ENCODE peak calls at places on chromosomes 6 and 20, in four cellular contexts. T is mesenchymal stem cell, P is endodermal cell, D is PC-9. E is an unnamed sample.

GRCh38 chr6:31203345-31203979 is 33.0 kb upstream of the POU5F1 start:
- DNase-seq in D (peak; percentile 52), P (no peak), T (peak; percentile 78), E (peak; percentile 30)

GRCh38 chr20:38131588-38132121 is 33.4 kb downstream of the TGM2 start:
- DNase-seq in T (peak; percentile 54), P (no peak), D (no peak), E (no peak)

GRCh38 chr6:166618866-166619761 is 7.9 kb downstream of the RPS6KA2 start:
- DNase-seq in D (peak; percentile 9), T (peak; percentile 91), P (peak; percentile 52), E (no peak)

GRCh38 chr6:113642714-113643442 is 214.3 kb upstream of the MARCKS start:
- DNase-seq in D (no peak), P (no peak), T (no peak), E (no peak)

GRCh38 chr6:3226422-3227362 is 761 bp downstream of the TUBB2B start:
- DNase-seq in T (peak; percentile 52), D (peak; percentile 28), P (peak; percentile 77), E (peak; percentile 28)

GRCh38 chr6:130223508-130223907 is 757 bp upstream of the SAMD3 start:
- DNase-seq in T (no peak), D (no peak), P (no peak), E (no peak)

GRCh38 chr6:111858347-111858746 is 14.9 kb downstream of the FYN start:
- DNase-seq in P (no peak), D (no peak), T (no peak), E (no peak)

GRCh38 chr6:2258112-2258511 is 12.7 kb upstream of the GMDS start:
- DNase-seq in T (no peak), D (no peak), P (no peak), E (no peak)

GRCh38 chr20:50303573-50304500 is 113.2 kb downstream of the CEBPB start:
- DNase-seq in D (no peak), P (peak; percentile 28), T (peak; percentile 91), E (peak; percentile 88)

GRCh38 chr20:56163806-56164205 is 84.7 kb upstream of the MC3R start:
- DNase-seq in P (peak; percentile 77), D (no peak), T (no peak), E (no peak)

GRCh38 chr20:15071010-15071808 is 733.8 kb upstream of the FLRT3 start:
- DNase-seq in D (no peak), P (no peak), T (no peak), E (no peak)

GRCh38 chr20:64115171-64115911 is 8.0 kb upstream of the NPBWR2 start:
- DNase-seq in T (no peak), D (no peak), P (peak; percentile 38), E (no peak)

GRCh38 chr6:328924-329323 is 36.6 kb downstream of the DUSP22 start:
- DNase-seq in T (no peak), P (no peak), D (no peak), E (no peak)

GRCh38 chr20:49852522-49853055 is 40.0 kb downstream of the SLC9A8 start:
- DNase-seq in P (peak; percentile 7), T (no peak), D (no peak), E (no peak)

GRCh38 chr6:18121580-18122127 is 823 bp downstream of the NHLRC1 start:
- DNase-seq in D (no peak), P (peak; percentile 77), T (no peak), E (no peak)

GRCh38 chr6:100658486-100658885 is 193.8 kb upstream of the SIM1 start:
- DNase-seq in D (no peak), P (no peak), T (no peak), E (no peak)

GRCh38 chr6:73586416-73586974 is 65.7 kb upstream of the EEF1A1 start:
- DNase-seq in P (no peak), T (peak; percentile 74), D (no peak), E (no peak)

GRCh38 chr6:26575494-26575939 is 21.2 kb upstream of the ABT1 start:
- DNase-seq in T (no peak), D (no peak), P (peak; percentile 75), E (no peak)

GRCh38 chr6:17610835-17611234 is 10.7 kb downstream of the FAM8A1 start:
- DNase-seq in T (no peak), D (no peak), P (no peak), E (no peak)

GRCh38 chr6:106692112-106692822 is 62.9 kb downstream of the QRSL1 start:
- DNase-seq in P (peak; percentile 79), T (peak; percentile 1), D (peak; percentile 44), E (no peak)

GRCh38 chr6:98487612-98488011 is 346.8 kb upstream of the POU3F2 start:
- DNase-seq in P (peak; percentile 73), D (no peak), T (no peak), E (no peak)

GRCh38 chr6:157070403-157071107 is 252.8 kb downstream of the TMEM242 start:
- DNase-seq in P (no peak), T (no peak), D (no peak), E (no peak)

GRCh38 chr6:52491203-52492069 is 71.3 kb downstream of the EFHC1 start:
- DNase-seq in T (peak; percentile 72), P (no peak), D (no peak), E (no peak)

GRCh38 chr20:48723308-48724264 is 104.2 kb downstream of the PREX1 start:
- DNase-seq in P (no peak), T (peak; percentile 48), D (no peak), E (no peak)

GRCh38 chr20:12093062-12093796 is 175.5 kb downstream of the BTBD3 start:
- DNase-seq in D (no peak), P (no peak), T (no peak), E (no peak)

DNA sequence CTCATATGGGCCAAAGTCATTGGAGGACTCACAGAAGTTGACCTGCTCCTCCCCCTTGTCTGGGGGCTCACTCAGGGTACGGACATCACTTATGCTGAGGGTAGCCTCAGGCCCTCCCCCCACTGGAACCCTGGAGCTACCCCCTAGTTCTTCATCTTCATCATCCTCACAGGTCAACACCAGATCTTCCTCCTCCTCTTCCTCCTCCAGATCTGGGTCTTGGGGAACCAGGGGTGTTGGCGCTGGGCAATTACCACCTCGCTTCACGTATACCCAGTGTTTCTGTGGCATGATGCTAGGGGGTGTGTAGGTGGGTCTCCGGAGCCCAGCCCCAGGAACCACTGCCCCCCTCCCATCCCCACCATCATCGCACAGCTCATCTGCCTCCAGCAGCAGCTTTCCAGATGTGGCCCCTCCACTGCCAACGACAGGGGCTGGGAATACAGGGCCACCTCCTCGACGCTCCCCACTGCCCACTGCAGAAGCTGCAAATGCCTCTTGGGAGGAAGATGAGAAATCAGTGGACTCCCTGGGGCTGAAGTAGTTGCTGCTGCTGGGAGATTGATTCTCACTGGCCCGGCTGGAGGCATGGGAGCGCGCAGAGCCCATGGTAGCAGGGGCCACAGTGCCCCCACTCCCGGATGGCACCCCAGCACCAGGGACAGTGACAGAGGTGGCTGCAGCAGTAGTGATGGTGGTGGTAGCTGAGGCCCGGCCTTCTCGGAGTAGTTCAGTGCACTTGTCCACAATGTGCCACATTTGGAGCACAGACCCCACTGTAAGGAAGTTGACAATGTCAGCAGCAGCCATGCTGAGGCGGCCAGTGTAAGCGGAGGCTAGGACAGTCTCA is 1.6 kb downstream of the ZBTB22 start:
- DNase-seq in D (no peak), P (no peak), T (no peak), E (no peak)
- H3K36me3 ChIP-seq in D (peaks cover 16% of the 10 kb centered on the region), P (peaks cover 26% of the 10 kb centered on the region), T (peaks cover 44% of the 10 kb centered on the region), E (no peaks in the 10 kb centered on the region)

GRCh38 chr6:134706806-134707205 is 243.1 kb downstream of the ALDH8A1 start:
- DNase-seq in T (no peak), D (no peak), P (no peak), E (no peak)

GRCh38 chr6:134706153-134706552 is 243.7 kb downstream of the ALDH8A1 start:
- DNase-seq in T (no peak), P (peak; percentile 86), D (no peak), E (no peak)

GRCh38 chr6:134701301-134701700 is 248.6 kb downstream of the ALDH8A1 start:
- DNase-seq in T (no peak), P (no peak), D (no peak), E (no peak)

GRCh38 chr6:134702279-134702678 is 247.6 kb downstream of the ALDH8A1 start:
- DNase-seq in P (no peak), D (no peak), T (no peak), E (no peak)

GRCh38 chr6:134703206-134703605 is 246.7 kb downstream of the ALDH8A1 start:
- DNase-seq in P (no peak), T (no peak), D (no peak), E (no peak)
- H3K4me1 ChIP-seq in P (peaks cover 7% of the 10 kb centered on the region), T (peaks cover 3% of the 10 kb centered on the region), D (peaks cover 8% of the 10 kb centered on the region), E (no peaks in the 10 kb centered on the region)

DNA sequence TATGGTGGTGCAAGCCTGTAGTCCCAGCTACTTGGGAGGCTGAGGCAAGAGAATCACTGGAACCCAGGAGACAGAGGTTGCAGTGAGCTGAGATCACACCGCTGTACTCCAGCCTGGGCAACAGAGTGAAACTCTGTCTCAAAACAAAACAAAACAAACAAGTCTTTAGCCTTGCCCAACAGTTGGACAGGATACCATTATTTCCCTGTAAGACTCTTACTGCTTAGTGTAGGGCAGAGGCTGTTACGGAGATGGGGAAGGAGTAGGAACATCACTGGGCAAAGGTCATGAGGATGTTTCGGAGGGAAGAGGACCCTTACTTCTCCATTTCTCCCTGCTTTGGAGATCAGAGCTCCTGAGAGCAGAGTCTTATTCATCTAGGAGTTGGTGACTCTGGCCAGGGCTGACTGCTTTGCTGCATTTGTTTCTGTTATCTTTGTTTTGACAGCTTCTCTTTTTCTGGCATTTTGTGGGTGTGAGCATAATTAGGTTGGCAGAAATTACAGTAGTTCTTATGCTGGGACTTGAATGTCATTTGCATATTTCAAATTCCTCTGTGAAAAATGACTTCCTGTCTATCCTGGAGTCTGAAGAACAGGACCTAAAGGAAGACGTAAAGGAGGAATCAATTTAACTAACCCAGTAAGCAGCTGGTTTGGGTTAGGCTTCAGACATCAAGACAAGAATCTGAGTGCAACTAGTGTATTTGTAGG is 88.9 kb downstream of the CDS2 start:
- DNase-seq in D (no peak), P (no peak), T (peak; percentile 38), E (no peak)
- H3K4me3 ChIP-seq in D (no peak overlapping the region), P (no peak overlapping the region), T (no peak overlapping the region), E (no peak overlapping the region)

DNA sequence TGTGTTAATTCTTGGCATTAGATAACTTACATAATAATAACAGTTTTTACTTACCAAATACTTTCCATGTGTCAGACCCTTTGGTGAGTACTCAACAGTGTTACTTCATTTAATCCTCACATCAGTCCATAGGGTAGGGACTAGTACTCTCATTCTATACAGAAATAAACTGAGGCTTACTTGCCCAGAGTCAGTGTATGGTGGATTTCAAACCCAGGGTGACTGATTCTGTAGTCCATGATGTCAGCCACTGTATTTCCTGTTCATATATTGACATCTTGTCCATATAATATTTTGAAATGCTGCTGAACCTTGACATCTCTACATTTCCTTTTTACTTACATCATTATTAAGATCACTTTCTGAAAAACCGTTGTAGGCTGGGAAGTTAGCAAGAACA is 2.5 kb upstream of the PNLDC1 start:
- DNase-seq in P (no peak), T (no peak), D (no peak), E (no peak)
- H3K36me3 ChIP-seq in P (peaks cover 51% of the 10 kb centered on the region), T (peaks cover 20% of the 10 kb centered on the region), D (peaks cover 11% of the 10 kb centered on the region), E (no peaks in the 10 kb centered on the region)

DNA sequence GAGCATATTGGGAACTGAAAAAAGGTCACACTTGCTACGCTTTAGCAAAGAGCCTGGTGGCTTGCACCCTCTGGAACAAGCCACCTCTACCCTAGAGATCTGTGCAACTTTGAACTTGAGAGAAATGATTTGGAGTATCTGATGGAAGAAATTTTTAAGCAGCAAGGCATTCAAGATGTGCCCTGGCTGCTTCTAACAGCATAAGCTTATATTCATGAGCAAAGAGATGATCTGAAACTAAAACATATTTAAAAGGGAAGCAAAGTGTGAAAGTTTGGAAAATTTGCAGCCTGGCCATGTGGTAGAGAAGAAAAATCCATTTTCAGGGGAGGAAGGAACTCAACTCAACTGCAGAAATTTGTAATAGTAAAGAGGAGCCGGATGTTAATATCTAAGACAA is 71.1 kb downstream of the NINL start:
- DNase-seq in T (no peak), D (no peak), P (no peak), E (no peak)
- H3K4me1 ChIP-seq in T (peaks cover 11% of the 10 kb centered on the region), D (no peaks in the 10 kb centered on the region), P (no peaks in the 10 kb centered on the region), E (no peaks in the 10 kb centered on the region)